ENCODE peak calls at places on chromosomes 1 and 21, in nine cellular contexts. O is ovary, S is heart left ventricle, A is lower lobe of right lung, W is neural progenitor cell, V is H7, K is GM23248, I is pancreas, Q is bronchial epithelial cell. B is an unnamed sample.

GRCh38 chr1:206658264-206658980 is 23.1 kb downstream of the DYRK3 start:
- DNase-seq in S (peak; percentile 82), O (no peak), K (peak; percentile 43), W (peak; percentile 68), I (no peak), Q (no peak), A (peak; percentile 71), V (peak; percentile 95), B (no peak)

GRCh38 chr1:34474566-34474965 is 280.3 kb upstream of the GJB5 start:
- DNase-seq in K (no peak), O (no peak), V (no peak), A (no peak), Q (no peak), W (no peak), I (no peak), S (no peak), B (no peak)

GRCh38 chr1:156860113-156860638 is 489 bp upstream of the NTRK1 start:
- DNase-seq in Q (no peak), A (no peak), W (peak; percentile 88), O (peak; percentile 56), V (peak; percentile 94), S (no peak), K (peak; percentile 77), I (peak; percentile 81), B (no peak)

GRCh38 chr21:43950936-43951335 is 61.2 kb upstream of the TRAPPC10 start:
- DNase-seq in O (no peak), K (no peak), A (no peak), S (no peak), Q (no peak), V (no peak), I (no peak), W (no peak), B (no peak)

GRCh38 chr1:229102741-229103480 is 168.0 kb upstream of the RAB4A start:
- DNase-seq in I (no peak), A (no peak), S (no peak), W (peak; percentile 50), O (no peak), K (peak; percentile 12), Q (no peak), V (no peak), B (no peak)

GRCh38 chr1:5651964-5652751 is 340.1 kb downstream of the NPHP4 start:
- DNase-seq in Q (peak; percentile 99), I (peak; percentile 45), V (peak; percentile 71), O (no peak), W (peak; percentile 43), S (no peak), A (no peak), K (no peak), B (no peak)

GRCh38 chr21:40373760-40374159 is 473.2 kb downstream of the DSCAM start:
- DNase-seq in K (no peak), S (no peak), A (no peak), V (no peak), W (no peak), I (no peak), O (no peak), Q (peak; percentile 57), B (no peak)

GRCh38 chr1:74995848-74996247 is 138.3 kb upstream of the LHX8 start:
- DNase-seq in O (no peak), V (no peak), A (no peak), Q (no peak), K (no peak), W (no peak), S (no peak), I (no peak), B (no peak)

GRCh38 chr1:98054786-98055185 is 134.0 kb upstream of the DPYD start:
- DNase-seq in K (no peak), W (no peak), I (no peak), O (no peak), V (no peak), Q (no peak), S (no peak), A (no peak), B (no peak)
- H3K4me3 ChIP-seq in K (no peak overlapping the region), W (no peak overlapping the region), I (no peak overlapping the region), O (no peak overlapping the region), V (no peak overlapping the region), Q (no peak overlapping the region), S (no peak overlapping the region), A (no peak overlapping the region), B (no peak overlapping the region)

GRCh38 chr1:24319962-24320361 is 805 bp downstream of the GRHL3 start:
- DNase-seq in A (no peak), O (no peak), W (no peak), I (no peak), K (no peak), V (no peak), S (no peak), Q (no peak), B (no peak)
- H3K27me3 ChIP-seq in A (peaks cover 32% of the 10 kb centered on the region), O (no peaks in the 10 kb centered on the region), W (peaks cover 73% of the 10 kb centered on the region), I (no peaks in the 10 kb centered on the region), K (peaks cover 26% of the 10 kb centered on the region), V (peaks cover 27% of the 10 kb centered on the region), S (peaks cover 44% of the 10 kb centered on the region), Q (no peaks in the 10 kb centered on the region), B (peaks cover 60% of the 10 kb centered on the region)

GRCh38 chr1:55211909-55212308 is 3.3 kb downstream of the USP24 start:
- DNase-seq in S (no peak), A (no peak), Q (no peak), K (no peak), W (no peak), I (no peak), O (no peak), V (no peak), B (no peak)
- H3K4me3 ChIP-seq in S (peak overlapping the region; percentile 90), A (peak overlapping the region; percentile 82), Q (no peak overlapping the region), K (no peak overlapping the region), W (no peak overlapping the region), I (no peak overlapping the region), O (no peak overlapping the region), V (no peak overlapping the region), B (no peak overlapping the region)

GRCh38 chr1:20187103-20187812 is 940 bp upstream of the PLA2G2C start:
- DNase-seq in W (no peak), K (no peak), Q (no peak), S (no peak), A (peak; percentile 65), O (no peak), I (no peak), V (no peak), B (no peak)
- H3K27me3 ChIP-seq in W (peaks cover 53% of the 10 kb centered on the region), K (peaks cover 79% of the 10 kb centered on the region), Q (no peaks in the 10 kb centered on the region), S (peaks cover 22% of the 10 kb centered on the region), A (peaks cover 8% of the 10 kb centered on the region), O (no peaks in the 10 kb centered on the region), I (no peaks in the 10 kb centered on the region), V (peaks cover 28% of the 10 kb centered on the region), B (no peaks in the 10 kb centered on the region)

DNA sequence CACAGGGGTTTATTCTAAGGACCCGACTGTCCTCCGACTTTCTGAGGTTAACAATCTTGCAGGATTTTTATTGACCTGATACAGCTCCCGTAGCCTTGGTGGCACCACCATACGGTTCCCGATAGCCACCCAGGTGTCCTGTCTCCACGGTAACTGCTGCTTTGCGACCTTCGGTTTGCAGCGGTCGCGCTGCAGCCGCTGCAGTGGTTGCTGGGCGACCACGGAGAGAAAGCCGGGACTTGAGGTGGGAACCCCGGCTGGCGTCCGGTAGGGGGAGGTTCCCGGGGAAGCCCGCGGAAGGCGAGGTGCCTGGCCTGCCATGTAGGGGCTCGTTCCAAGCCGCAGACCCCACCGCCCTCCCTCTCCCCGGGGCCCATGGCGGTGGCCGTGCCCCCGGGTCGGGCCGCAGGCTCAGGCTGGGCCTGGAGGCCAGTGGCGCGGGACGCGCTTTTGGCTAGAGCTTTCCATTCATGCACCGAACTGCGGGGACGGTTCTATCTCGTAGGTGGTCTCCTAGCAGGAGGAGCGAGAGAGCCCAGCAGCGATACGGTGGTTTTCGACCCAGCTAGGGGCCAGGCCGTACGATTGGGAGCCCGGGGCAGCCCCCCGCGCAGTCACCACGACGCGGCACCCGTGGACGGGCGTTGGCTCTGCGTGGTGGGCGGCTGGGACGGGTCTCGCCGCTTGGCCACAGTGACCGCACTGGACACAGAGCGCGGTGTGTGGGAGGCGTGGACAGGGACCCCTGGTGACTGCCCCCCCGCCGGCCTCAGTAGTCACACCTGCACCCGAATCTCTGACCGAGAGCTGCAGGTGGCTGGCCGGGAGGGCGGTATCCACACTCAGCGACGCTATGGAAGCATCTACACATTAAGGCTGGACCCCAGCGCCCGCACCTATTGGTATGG is at the start of gene KLHDC9:
- DNase-seq in A (peak; percentile 88), O (peak; percentile 76), S (peak; percentile 82), W (peak; percentile 97), K (peak; percentile 79), Q (peak; percentile 64), V (peak; percentile 97), I (peak; percentile 88), B (peak; percentile 68)
- H3K4me3 ChIP-seq in A (peak within 1 kb of the TSS; percentile 81), O (peak within 1 kb of the TSS; percentile 48), S (peak within 1 kb of the TSS; percentile 78), W (peak within 1 kb of the TSS; percentile 84), K (peak within 1 kb of the TSS; percentile 80), Q (peak within 1 kb of the TSS; percentile 57), V (peak within 1 kb of the TSS; percentile 93), I (peak within 1 kb of the TSS; percentile 61), B (peak within 1 kb of the TSS; percentile 76)